ENCODE peak calls at places on chromosomes 5 and 9, in seven cellular contexts. L is SK-N-SH, I is tibial nerve, E is body of pancreas, O is keratinocyte, A is breast epithelium, R is kidney. T is an unnamed sample.

GRCh38 chr5:93497101-93497500 is 83.9 kb downstream of the NR2F1-AS1 start:
- DNase-seq in R (no peak), I (no peak), O (no peak), E (no peak), A (no peak), L (no peak), T (no peak)

GRCh38 chr5:69528015-69528414 is 32.0 kb upstream of the GTF2H2C start:
- DNase-seq in R (no peak), I (no peak), L (no peak), E (no peak), A (no peak), O (no peak), T (no peak)

GRCh38 chr9:89357331-89358197 is 39.3 kb downstream of the SECISBP2 start:
- DNase-seq in I (no peak), R (no peak), L (no peak), O (no peak), A (no peak), E (no peak), T (no peak)

GRCh38 chr5:56815657-56816545 is 552 bp downstream of the MAP3K1 start:
- DNase-seq in E (peak), O (no peak), R (peak), A (peak), I (no peak), L (peak), T (peak)

GRCh38 chr5:33892419-33893151 is 795 bp upstream of the ADAMTS12 start:
- DNase-seq in O (no peak), A (peak), L (no peak), E (peak), I (peak), R (no peak), T (peak)

GRCh38 chr5:167916261-167916660 is 375.2 kb upstream of the WWC1 start:
- DNase-seq in E (no peak), O (no peak), R (no peak), A (no peak), L (no peak), I (no peak), T (no peak)

GRCh38 chr9:76604171-76604570 is 145.2 kb downstream of the GCNT1 start:
- DNase-seq in R (no peak), O (no peak), A (no peak), L (no peak), I (no peak), E (no peak), T (no peak)

GRCh38 chr5:151784141-151784540 is 12.4 kb downstream of the G3BP1 start:
- DNase-seq in E (no peak), R (no peak), A (no peak), L (no peak), I (no peak), O (no peak), T (no peak)

GRCh38 chr9:134778156-134778555 is 102.5 kb upstream of the FCN2 start:
- DNase-seq in O (no peak), R (no peak), A (no peak), I (no peak), E (no peak), L (no peak), T (no peak)

GRCh38 chr9:125106285-125106893 is 36.9 kb downstream of the SCAI start:
- DNase-seq in A (no peak), L (no peak), I (no peak), E (no peak), R (no peak), O (no peak), T (no peak)

GRCh38 chr9:122158202-122158601 is 1.4 kb downstream of the NDUFA8 start:
- DNase-seq in E (peak), A (no peak), L (peak), R (no peak), I (no peak), O (no peak), T (peak)

GRCh38 chr5:25006734-25007133 is 362.0 kb upstream of the CDH10 start:
- DNase-seq in O (no peak), R (no peak), A (no peak), E (no peak), I (no peak), L (no peak), T (no peak)

GRCh38 chr5:122885038-122885517 is 39.7 kb downstream of the SNX24 start:
- DNase-seq in E (no peak), O (no peak), L (no peak), I (no peak), R (no peak), A (no peak), T (no peak)

GRCh38 chr9:7139886-7140285 is 382.1 kb downstream of the KDM4C start:
- DNase-seq in I (no peak), O (no peak), E (no peak), A (no peak), L (no peak), R (no peak), T (no peak)

GRCh38 chr5:79702606-79703380 is 13.2 kb downstream of the CMYA5 start:
- DNase-seq in O (no peak), L (peak), I (no peak), E (no peak), A (no peak), R (no peak), T (no peak)

GRCh38 chr5:143713331-143714032 is 98.5 kb upstream of the HMHB1 start:
- DNase-seq in E (no peak), L (no peak), A (no peak), I (no peak), R (no peak), O (no peak), T (no peak)

GRCh38 chr5:102681403-102681983 is 73.6 kb upstream of the PAM start:
- DNase-seq in E (peak), L (peak), A (peak), I (peak), O (no peak), R (no peak), T (peak)

GRCh38 chr9:106675780-106676179 is 187.2 kb upstream of the ZNF462 start:
- DNase-seq in O (no peak), I (no peak), A (no peak), L (no peak), E (no peak), R (no peak), T (peak)

GRCh38 chr5:7329712-7330111 is 66.2 kb upstream of the ADCY2 start:
- DNase-seq in A (no peak), O (no peak), L (no peak), I (no peak), E (no peak), R (no peak), T (no peak)

GRCh38 chr5:141382469-141383294 is at the start of gene PCDHGA7:
- DNase-seq in O (no peak), E (no peak), I (no peak), R (no peak), A (no peak), L (peak), T (no peak)

GRCh38 chr5:154878642-154879335 is 20.4 kb downstream of the CNOT8 start:
- DNase-seq in E (no peak), L (no peak), R (no peak), I (no peak), A (no peak), O (no peak), T (no peak)

GRCh38 chr5:16857635-16858034 is 78.5 kb downstream of the MYO10 start:
- DNase-seq in O (no peak), A (no peak), L (no peak), I (no peak), R (no peak), E (no peak), T (no peak)

GRCh38 chr5:173327084-173327947 is 898 bp downstream of the STC2 start:
- DNase-seq in L (peak), I (no peak), A (no peak), O (no peak), E (peak), R (no peak), T (no peak)
- H3K27ac ChIP-seq in L (peak), I (no peak), A (peak), O (no peak), E (peak), R (no peak), T (peak)

DNA sequence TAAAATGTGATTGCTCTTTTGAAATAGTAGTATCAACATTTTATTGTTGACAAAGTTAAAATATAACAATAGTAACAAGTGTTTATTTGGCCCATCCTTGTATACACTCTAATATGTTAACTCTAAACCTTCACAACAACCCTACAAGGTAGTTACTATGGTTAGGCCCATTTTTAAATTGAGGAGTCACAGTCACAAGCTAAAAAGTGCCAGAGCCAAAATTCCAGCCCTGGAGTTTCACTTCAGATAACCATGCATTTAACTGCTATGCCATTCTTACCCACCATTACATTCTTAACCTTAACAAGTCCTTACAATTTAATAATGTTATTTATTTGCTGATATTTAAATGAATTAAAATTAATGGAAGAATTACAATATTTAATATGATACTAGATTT is 91.2 kb downstream of the CWC27 start:
- DNase-seq in O (no peak), R (no peak), E (no peak), L (no peak), A (no peak), I (no peak), T (no peak)
- TF ChIP-seq CTCF in O (no peak), R (no peak), E (no peak), L (no peak), A (no peak), I (no peak), T (no peak)

DNA sequence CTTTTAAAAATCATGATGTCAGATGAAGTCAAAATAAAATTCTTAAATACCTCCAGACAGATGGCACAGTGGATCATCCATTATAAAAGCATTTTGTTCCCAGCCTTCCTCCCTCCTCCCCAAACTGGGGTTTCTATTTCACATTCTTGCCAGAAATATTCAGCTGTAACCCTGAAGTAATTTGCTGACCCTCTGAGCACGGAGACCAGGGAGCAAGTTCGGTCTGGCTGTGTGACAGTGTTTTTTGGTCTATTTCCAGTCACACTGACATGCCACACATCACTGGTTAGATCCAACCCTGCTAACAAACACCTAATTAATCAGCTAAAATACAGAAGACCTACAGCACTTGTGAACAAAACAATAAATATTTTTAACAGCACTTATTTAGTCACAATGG is 126.2 kb upstream of the DMRT1 start:
- DNase-seq in A (no peak), O (no peak), I (peak), R (no peak), E (no peak), L (no peak), T (no peak)
- H3K4me3 ChIP-seq in A (peak), O (no peak), I (no peak), R (no peak), E (no peak), L (no peak), T (no peak)

GRCh38 chr5:64766934-64767333 is 1.6 kb downstream of the SREK1IP1 start:
- DNase-seq in A (no peak), E (no peak), L (no peak), I (no peak), O (no peak), R (no peak), T (no peak)
- H3K27ac ChIP-seq in A (no peak), E (no peak), L (no peak), I (no peak), O (peak), R (no peak), T (no peak)

DNA sequence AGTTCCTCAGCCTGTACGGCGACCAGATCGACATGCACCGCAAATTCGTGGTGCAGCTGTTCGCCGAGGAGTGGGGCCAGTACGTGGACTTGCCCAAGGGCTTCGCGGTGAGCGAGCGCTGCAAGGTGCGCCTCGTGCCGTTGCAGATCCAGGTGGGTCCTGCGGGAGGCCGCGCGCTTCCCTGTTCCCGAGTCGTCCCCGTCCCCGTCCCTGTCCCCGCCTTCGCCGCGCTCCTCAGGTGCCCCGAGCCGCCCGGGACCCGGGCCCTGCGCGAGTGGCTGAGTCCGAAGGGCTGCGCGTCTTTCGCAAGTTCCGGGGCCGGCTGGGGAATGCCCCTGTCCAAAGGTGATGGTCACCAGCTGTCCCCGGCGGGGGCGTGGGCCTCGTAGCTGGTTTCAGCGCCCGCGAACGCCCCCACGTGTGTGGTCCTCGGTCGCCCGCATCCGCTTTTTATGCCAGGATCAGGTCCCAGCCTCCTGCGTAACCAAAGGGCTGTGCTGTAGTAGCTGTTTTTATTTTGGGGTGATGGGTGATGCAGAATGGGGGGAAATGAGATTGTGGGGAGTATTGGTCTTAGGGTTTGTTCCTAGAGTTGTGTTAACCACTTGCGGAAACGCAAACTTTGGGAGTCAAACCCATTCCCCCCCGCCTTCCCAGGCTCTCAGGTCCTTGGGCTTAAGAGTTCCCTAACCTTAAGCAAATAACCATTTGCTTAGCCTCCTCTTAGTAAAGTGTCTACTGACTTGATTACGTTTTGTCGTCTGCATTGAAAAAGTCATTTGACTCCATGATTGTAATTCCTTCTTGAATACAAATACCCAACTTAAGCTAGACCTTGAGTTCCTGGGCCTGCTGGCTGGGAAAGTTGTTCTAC is 612 bp downstream of the ISOC1 start:
- DNase-seq in A (peak), O (no peak), R (peak), E (peak), L (peak), I (peak), T (peak)
- TF ChIP-seq CTCF in A (no peak), O (peak), R (no peak), E (no peak), L (peak), I (no peak), T (no peak)

GRCh38 chr5:147844846-147845245 is 13.4 kb upstream of the SPINK1 start:
- DNase-seq in I (no peak), L (no peak), R (no peak), A (no peak), O (no peak), E (no peak), T (no peak)
- H3K4me3 ChIP-seq in I (no peak), L (no peak), R (no peak), A (no peak), O (no peak), E (no peak), T (no peak)

DNA sequence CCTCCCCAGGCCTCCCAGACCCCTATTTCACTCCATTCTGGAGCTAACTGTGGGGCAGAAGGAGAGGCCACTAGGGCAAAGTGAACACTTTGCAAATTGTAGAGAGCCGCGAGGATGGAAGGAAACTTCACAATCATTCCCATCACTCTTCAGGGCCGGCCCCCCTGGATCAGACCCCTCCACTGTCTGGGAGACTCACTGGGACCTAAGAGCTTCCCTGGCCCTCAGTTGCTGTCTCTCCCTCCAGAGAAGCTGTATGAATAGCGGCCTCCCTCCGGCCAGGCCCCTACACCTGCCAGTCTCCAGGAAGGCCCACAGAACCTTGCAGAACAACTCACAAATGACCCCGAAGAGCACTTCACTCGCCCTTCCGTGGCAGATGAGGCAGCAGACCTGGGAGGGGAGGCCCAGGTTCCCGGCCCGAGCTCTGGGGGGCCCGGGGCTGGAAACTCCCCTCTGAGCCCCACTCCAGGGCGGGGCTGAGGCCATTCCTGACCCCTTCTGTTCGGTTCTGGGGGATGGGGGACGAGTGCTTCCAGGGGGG is 141.9 kb upstream of the IER5L start:
- DNase-seq in L (no peak), A (no peak), O (no peak), I (peak), E (no peak), R (peak), T (no peak)
- H3K27ac ChIP-seq in L (peak), A (peak), O (no peak), I (peak), E (peak), R (peak), T (peak)

T was measured in heart right ventricle.